ENCODE peak calls at places on chromosomes 12 and 14, in seven cellular contexts. L is aorta, N is Peyer's patch, D is NB4, I is mucosa of descending colon, H is choroid plexus epithelial cell, F is adrenal gland. C is an unnamed sample.
A peak's percentile ranks its signal among the peaks of the same experiment; 100 is the strongest.

GRCh38 chr14:76056128-76056527 is 70.6 kb downstream of the IFT43 start:
- DNase-seq in L (no peak), N (no peak), D (peak; percentile 29), I (no peak), H (peak; percentile 47), F (no peak), C (no peak)

GRCh38 chr14:100898935-100899840 is 4.3 kb downstream of the RTL1 start:
- DNase-seq in L (peak; percentile 53), N (peak; percentile 41), D (no peak), I (no peak), H (peak; percentile 34), F (peak; percentile 92), C (peak; percentile 30)

GRCh38 chr12:92581579-92581978 is 121.2 kb upstream of the PLEKHG7 start:
- DNase-seq in L (no peak), N (no peak), D (peak; percentile 45), I (no peak), H (peak; percentile 15), F (no peak), C (no peak)

GRCh38 chr12:129610601-129611120 is 293.2 kb downstream of the TMEM132D start:
- DNase-seq in L (no peak), N (no peak), D (no peak), I (no peak), H (no peak), F (peak; percentile 63), C (no peak)

GRCh38 chr12:27272375-27273028 is 28.4 kb downstream of the STK38L start:
- DNase-seq in L (no peak), N (no peak), D (no peak), I (no peak), H (no peak), F (no peak), C (no peak)

GRCh38 chr12:22529281-22530060 is 14.9 kb downstream of the C2CD5 start:
- DNase-seq in L (no peak), N (no peak), D (peak; percentile 65), I (no peak), H (peak; percentile 58), F (no peak), C (no peak)

GRCh38 chr12:130787445-130788410 is 51.3 kb downstream of the STX2 start:
- DNase-seq in L (no peak), N (no peak), D (no peak), I (no peak), H (peak; percentile 79), F (no peak), C (no peak)

GRCh38 chr14:32709072-32709471 is 229.6 kb upstream of the NPAS3 start:
- DNase-seq in L (no peak), N (no peak), D (no peak), I (peak; percentile 14), H (peak; percentile 91), F (no peak), C (no peak)

GRCh38 chr12:68559246-68559645 is 51.5 kb upstream of the RAP1B start:
- DNase-seq in L (no peak), N (no peak), D (peak; percentile 47), I (no peak), H (no peak), F (no peak), C (no peak)

DNA sequence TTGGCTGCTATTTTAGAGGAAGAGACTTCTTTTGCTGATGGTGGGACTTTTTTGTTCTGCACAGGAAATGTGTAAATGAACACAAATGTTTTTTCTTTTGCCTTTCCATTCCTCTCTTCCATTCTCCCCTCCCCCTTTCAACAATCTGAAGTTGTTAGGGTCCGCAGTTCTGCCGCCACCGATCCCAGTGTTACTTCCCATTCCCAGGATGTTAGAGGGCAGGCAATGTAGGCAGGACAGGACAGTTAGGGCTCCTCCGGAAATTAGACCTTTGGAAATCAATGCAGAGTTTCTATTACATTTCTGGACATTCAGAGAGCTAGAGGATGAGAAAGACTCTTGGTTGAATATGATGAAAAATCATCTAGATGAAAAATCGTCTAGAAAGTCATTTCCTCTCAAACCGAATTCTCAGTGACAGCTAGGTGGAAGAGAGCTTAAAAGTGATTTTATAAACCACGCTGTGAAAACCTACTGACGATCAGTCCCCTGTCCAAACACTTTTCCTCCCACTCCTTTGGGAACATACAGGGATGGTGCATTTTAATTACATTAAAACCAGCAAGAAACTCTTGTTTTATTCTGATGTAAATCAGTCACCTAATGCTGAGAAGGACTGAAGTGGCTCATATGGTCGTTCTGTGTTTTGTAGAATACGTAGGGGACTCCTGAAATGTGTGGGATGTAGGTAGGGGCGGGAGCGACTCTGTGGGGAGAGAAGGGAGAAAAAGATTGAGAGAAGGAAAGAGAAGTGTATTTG is 17.9 kb downstream of the FOXG1 start:
- DNase-seq in L (no peak), N (no peak), D (no peak), I (no peak), H (no peak), F (no peak), C (no peak)
- H3K4me3 ChIP-seq in L (peak overlapping the region; percentile 19), N (no peak overlapping the region), D (no peak overlapping the region), I (no peak overlapping the region), H (no peak overlapping the region), F (no peak overlapping the region), C (peak overlapping the region; percentile 51)

GRCh38 chr12:19882418-19882817 is 443.1 kb downstream of the AEBP2 start:
- DNase-seq in L (no peak), N (no peak), D (no peak), I (peak; percentile 22), H (no peak), F (no peak), C (no peak)
- H3K4me3 ChIP-seq in L (no peak overlapping the region), N (no peak overlapping the region), D (no peak overlapping the region), I (no peak overlapping the region), H (no peak overlapping the region), F (no peak overlapping the region), C (no peak overlapping the region)

DNA sequence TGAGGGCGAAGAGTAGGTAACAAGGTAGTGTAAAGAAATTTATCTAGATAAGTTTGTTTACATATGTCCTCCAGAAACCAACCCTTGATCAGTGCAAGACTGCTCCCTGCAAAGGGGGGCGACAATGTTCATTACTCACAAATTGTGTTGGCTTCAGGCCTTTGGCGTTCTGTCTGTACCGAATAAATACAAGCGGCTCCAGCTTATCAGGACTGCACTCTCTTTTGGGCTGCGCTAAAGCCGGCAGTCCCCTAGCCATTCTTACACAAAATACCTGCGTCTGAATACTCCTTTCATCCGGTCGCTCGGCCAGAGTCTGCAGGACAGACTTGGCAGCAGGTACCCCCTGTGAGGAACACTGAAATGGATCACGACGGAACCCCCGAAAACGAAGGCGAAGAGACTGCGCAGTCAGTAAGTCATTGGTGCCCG is 116.4 kb downstream of the PPHLN1 start:
- DNase-seq in L (peak; percentile 69), N (no peak), D (no peak), I (no peak), H (no peak), F (no peak), C (no peak)
- H3K4me3 ChIP-seq in L (no peak overlapping the region), N (no peak overlapping the region), D (no peak overlapping the region), I (no peak overlapping the region), H (no peak overlapping the region), F (no peak overlapping the region), C (no peak overlapping the region)

DNA sequence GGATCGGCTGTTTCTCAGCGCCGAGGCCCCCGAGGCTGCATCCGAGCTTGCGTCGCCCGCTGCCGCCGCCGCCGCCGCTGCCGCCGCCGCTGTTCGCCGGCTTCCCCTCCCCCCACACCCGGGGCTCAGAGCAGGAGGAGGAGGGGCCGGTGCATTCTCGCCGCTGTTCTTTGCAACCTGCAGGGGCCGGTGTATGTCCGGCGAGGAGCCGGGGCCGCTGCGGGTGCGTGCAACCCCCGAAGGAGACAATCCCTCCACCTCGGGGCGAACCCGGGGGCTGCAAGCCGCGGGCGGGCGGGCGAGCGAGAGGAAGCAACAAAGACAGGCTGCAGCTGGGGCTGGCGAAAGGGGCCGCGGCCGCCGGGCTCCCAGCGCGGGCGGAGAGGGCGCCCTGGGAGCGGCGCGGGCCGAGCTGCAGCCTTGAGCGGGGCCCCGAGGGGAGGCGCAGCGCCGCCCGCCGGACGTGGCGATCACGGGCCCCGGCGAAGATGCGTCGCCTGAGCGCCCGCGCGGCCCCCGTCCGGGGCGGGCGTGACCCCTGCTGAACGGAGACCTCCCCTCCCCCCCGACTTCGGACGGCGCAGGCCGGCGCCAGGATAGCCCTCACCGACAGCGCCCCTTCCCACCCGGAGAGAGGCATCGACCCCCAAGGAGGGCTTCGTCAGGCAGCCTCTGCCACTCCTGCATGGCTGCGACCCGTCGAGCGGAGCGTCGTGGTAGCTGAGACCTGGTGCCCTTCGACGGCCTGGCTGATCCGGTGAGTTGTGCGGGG is 702 bp downstream of the FAM222A start:
- DNase-seq in L (peak; percentile 87), N (peak; percentile 86), D (peak; percentile 84), I (peak; percentile 74), H (peak; percentile 56), F (peak; percentile 88), C (peak; percentile 73)
- H3K4me3 ChIP-seq in L (peak overlapping the region; percentile 51), N (peak overlapping the region; percentile 67), D (peak overlapping the region; percentile 44), I (peak overlapping the region; percentile 22), H (peak overlapping the region; percentile 60), F (peak overlapping the region; percentile 59), C (peak overlapping the region; percentile 84)

GRCh38 chr12:1324099-1324498 is 270.3 kb downstream of the FBXL14 start:
- DNase-seq in L (no peak), N (no peak), D (no peak), I (no peak), H (no peak), F (no peak), C (no peak)

GRCh38 chr12:1320021-1320420 is 274.4 kb downstream of the FBXL14 start:
- DNase-seq in L (no peak), N (no peak), D (no peak), I (no peak), H (no peak), F (no peak), C (no peak)

GRCh38 chr12:1318327-1319031 is 275.9 kb downstream of the FBXL14 start:
- DNase-seq in L (peak; percentile 61), N (no peak), D (peak; percentile 9), I (peak; percentile 9), H (peak; percentile 61), F (no peak), C (no peak)

GRCh38 chr12:1314523-1314922 is 279.9 kb downstream of the FBXL14 start:
- DNase-seq in L (no peak), N (no peak), D (no peak), I (no peak), H (no peak), F (no peak), C (no peak)

GRCh38 chr12:1319215-1319614 is 275.2 kb downstream of the FBXL14 start:
- DNase-seq in L (no peak), N (no peak), D (no peak), I (no peak), H (peak; percentile 52), F (no peak), C (no peak)
- H3K4me3 ChIP-seq in L (no peak overlapping the region), N (no peak overlapping the region), D (no peak overlapping the region), I (no peak overlapping the region), H (no peak overlapping the region), F (no peak overlapping the region), C (no peak overlapping the region)

DNA sequence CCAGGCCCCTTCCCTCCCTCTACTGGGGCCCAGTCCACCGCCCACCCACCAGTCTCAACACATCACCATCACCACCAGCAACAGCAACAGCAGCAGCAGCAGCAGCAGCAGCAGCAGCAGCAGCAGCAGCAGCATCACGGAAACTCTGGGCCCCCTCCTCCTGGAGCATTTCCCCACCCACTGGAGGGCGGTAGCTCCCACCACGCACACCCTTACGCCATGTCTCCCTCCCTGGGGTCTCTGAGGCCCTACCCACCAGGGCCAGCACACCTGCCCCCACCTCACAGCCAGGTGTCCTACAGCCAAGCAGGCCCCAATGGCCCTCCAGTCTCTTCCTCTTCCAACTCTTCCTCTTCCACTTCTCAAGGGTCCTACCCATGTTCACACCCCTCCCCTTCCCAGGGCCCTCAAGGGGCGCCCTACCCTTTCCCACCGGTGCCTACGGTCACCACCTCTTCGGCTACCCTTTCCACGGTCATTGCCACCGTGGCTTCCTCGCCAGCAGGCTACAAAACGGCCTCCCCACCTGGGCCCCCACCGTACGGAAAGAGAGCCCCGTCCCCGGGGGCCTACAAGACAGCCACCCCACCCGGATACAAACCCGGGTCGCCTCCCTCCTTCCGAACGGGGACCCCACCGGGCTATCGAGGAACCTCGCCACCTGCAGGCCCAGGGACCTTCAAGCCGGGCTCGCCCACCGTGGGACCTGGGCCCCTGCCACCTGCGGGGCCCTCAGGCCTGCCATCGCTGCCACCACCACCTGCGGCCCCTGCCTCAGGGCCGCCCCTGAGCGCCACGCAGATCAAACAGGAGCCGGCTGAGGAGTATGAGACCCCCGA is 6.8 kb upstream of the RNU7-1 start:
- DNase-seq in L (no peak), N (no peak), D (peak; percentile 59), I (no peak), H (no peak), F (no peak), C (no peak)
- H3K4me3 ChIP-seq in L (peak overlapping the region; percentile 8), N (peak overlapping the region; percentile 86), D (peak overlapping the region; percentile 76), I (peak overlapping the region; percentile 21), H (peak overlapping the region; percentile 74), F (no peak overlapping the region), C (peak overlapping the region; percentile 85)

C was measured in left ventricle myocardium inferior.